ENCODE peak calls at places on chromosome 13, in seven cellular contexts. C is GM23248, E is cardiac muscle cell, U is Caco-2, H is vagina, Q is IMR-90, B is uterus. D is an unnamed sample. For H3K9me3 and H3K4me1, the result is how much of the 10 kb centered on the place peaks cover.

GRCh38 chr13:107233541-107233940 is 665.6 kb upstream of the ARGLU1 start:
- DNase-seq in H (no peak), C (no peak), Q (no peak), U (no peak), E (no peak), B (no peak), D (no peak)

GRCh38 chr13:94303644-94304174 is 175.8 kb downstream of the DCT start:
- DNase-seq in B (no peak), Q (no peak), C (no peak), E (peak), H (no peak), U (no peak), D (no peak)

GRCh38 chr13:106815545-106815944 is 247.6 kb upstream of the ARGLU1 start:
- DNase-seq in Q (no peak), C (no peak), E (no peak), U (no peak), H (no peak), B (no peak), D (no peak)

GRCh38 chr13:23743269-23743668 is 145.9 kb downstream of the MIPEP start:
- DNase-seq in C (no peak), H (no peak), U (peak), Q (no peak), E (no peak), B (no peak), D (no peak)

GRCh38 chr13:93522486-93522885 is 295.9 kb downstream of the GPC6 start:
- DNase-seq in E (no peak), C (peak), H (no peak), U (no peak), Q (peak), B (no peak), D (no peak)

GRCh38 chr13:91153372-91153771 is 194.1 kb upstream of the MIR17HG start:
- DNase-seq in Q (no peak), B (no peak), U (no peak), E (no peak), H (no peak), C (no peak), D (no peak)

GRCh38 chr13:20141238-20142018 is 19.4 kb downstream of the GJA3 start:
- DNase-seq in B (no peak), E (peak), C (no peak), Q (no peak), H (peak), U (peak), D (peak)

GRCh38 chr13:51953347-51953746 is 57.9 kb downstream of the ATP7B start:
- DNase-seq in B (no peak), U (no peak), Q (no peak), C (no peak), E (no peak), H (no peak), D (no peak)

GRCh38 chr13:106530907-106531520 is 4.4 kb downstream of the EFNB2 start:
- DNase-seq in E (no peak), B (no peak), U (no peak), H (no peak), Q (no peak), C (no peak), D (no peak)

GRCh38 chr13:111907341-111907880 is 159.5 kb upstream of the SOX1 start:
- DNase-seq in E (no peak), U (no peak), C (no peak), H (peak), Q (no peak), B (no peak), D (no peak)

GRCh38 chr13:43122706-43123268 is 99.4 kb downstream of the DNAJC15 start:
- DNase-seq in C (no peak), B (no peak), H (no peak), E (no peak), Q (no peak), U (no peak), D (no peak)

GRCh38 chr13:27257648-27258253 is 6.4 kb downstream of the RPL21 start:
- DNase-seq in U (no peak), E (no peak), B (no peak), C (no peak), H (peak), Q (no peak), D (no peak)

GRCh38 chr13:90455861-90456260 is 891.6 kb upstream of the MIR17HG start:
- DNase-seq in H (no peak), Q (no peak), C (no peak), U (no peak), E (no peak), B (no peak), D (no peak)

GRCh38 chr13:100044936-100045335 is 44.0 kb upstream of the PCCA start:
- DNase-seq in Q (no peak), C (no peak), E (no peak), B (no peak), U (no peak), H (no peak), D (no peak)

GRCh38 chr13:23688336-23688735 is 118.1 kb downstream of the TNFRSF19 start:
- DNase-seq in Q (peak), B (no peak), E (no peak), H (no peak), U (no peak), C (no peak), D (no peak)

GRCh38 chr13:89279374-89279773 is 1608.2 kb downstream of the SLITRK5 start:
- DNase-seq in B (no peak), H (no peak), U (no peak), C (no peak), Q (no peak), E (peak), D (no peak)

GRCh38 chr13:40315416-40316064 is 350.9 kb downstream of the FOXO1 start:
- DNase-seq in C (no peak), H (no peak), U (no peak), Q (no peak), B (peak), E (no peak), D (peak)

GRCh38 chr13:110294146-110294545 is 12.8 kb downstream of the COL4A1 start:
- DNase-seq in U (no peak), B (no peak), Q (no peak), E (no peak), C (peak), H (no peak), D (no peak)

GRCh38 chr13:95298971-95299627 is 2.2 kb downstream of the ABCC4 start:
- DNase-seq in Q (peak), C (peak), H (no peak), B (no peak), U (peak), E (no peak), D (no peak)

GRCh38 chr13:45178349-45179142 is 22.3 kb downstream of the KCTD4 start:
- DNase-seq in H (no peak), E (no peak), Q (peak), U (no peak), C (peak), B (no peak), D (no peak)

GRCh38 chr13:97460853-97461252 is 26.9 kb downstream of the RAP2A start:
- DNase-seq in B (no peak), U (no peak), Q (no peak), C (no peak), E (no peak), H (no peak), D (no peak)

GRCh38 chr13:79658333-79658975 is 177.5 kb downstream of the NDFIP2 start:
- DNase-seq in Q (no peak), B (no peak), H (no peak), E (peak), C (no peak), U (no peak), D (no peak)

GRCh38 chr13:105202384-105202783 is 1333.1 kb downstream of the EFNB2 start:
- DNase-seq in Q (peak), E (peak), B (no peak), U (no peak), C (no peak), H (no peak), D (no peak)

GRCh38 chr13:100434010-100434763 is 154.4 kb downstream of the GGACT start:
- DNase-seq in E (no peak), C (peak), H (no peak), B (no peak), Q (peak), U (no peak), D (no peak)

GRCh38 chr13:111572956-111573355 is 252.5 kb downstream of the TEX29 start:
- DNase-seq in E (no peak), B (no peak), U (no peak), Q (no peak), H (no peak), C (no peak), D (no peak)

GRCh38 chr13:102508411-102508810 is 88.4 kb upstream of the TPP2 start:
- DNase-seq in E (no peak), C (no peak), H (no peak), Q (no peak), U (no peak), B (no peak), D (no peak)

GRCh38 chr13:20461481-20461859 is 64.2 kb downstream of the CRYL1 start:
- DNase-seq in Q (peak), U (no peak), H (peak), E (no peak), C (peak), B (no peak), D (no peak)

GRCh38 chr13:43196171-43196611 is 172.8 kb downstream of the DNAJC15 start:
- DNase-seq in H (no peak), B (peak), E (peak), C (peak), U (no peak), Q (peak), D (peak)

GRCh38 chr13:36000028-36000427 is 131.2 kb downstream of the DCLK1 start:
- DNase-seq in Q (no peak), H (no peak), E (no peak), B (no peak), C (no peak), U (no peak), D (no peak)

GRCh38 chr13:25095862-25096453 is at the start of gene PABPC3:
- DNase-seq in C (no peak), E (no peak), H (no peak), B (no peak), Q (no peak), U (no peak), D (no peak)

GRCh38 chr13:109494955-109495354 is 291.4 kb downstream of the IRS2 start:
- DNase-seq in Q (peak), C (peak), H (no peak), E (no peak), U (no peak), B (no peak), D (no peak)

GRCh38 chr13:29000802-29001201 is 180.7 kb downstream of the MTUS2 start:
- DNase-seq in E (no peak), C (no peak), H (no peak), Q (no peak), U (no peak), B (no peak), D (no peak)

GRCh38 chr13:52158629-52159158 is 703 bp downstream of the NEK3 start:
- DNase-seq in C (peak), E (no peak), Q (peak), H (no peak), B (peak), U (no peak), D (peak)

GRCh38 chr13:110455941-110456340 is 105.6 kb downstream of the RAB20 start:
- DNase-seq in Q (peak), E (peak), C (peak), U (peak), H (no peak), B (peak), D (peak)

DNA sequence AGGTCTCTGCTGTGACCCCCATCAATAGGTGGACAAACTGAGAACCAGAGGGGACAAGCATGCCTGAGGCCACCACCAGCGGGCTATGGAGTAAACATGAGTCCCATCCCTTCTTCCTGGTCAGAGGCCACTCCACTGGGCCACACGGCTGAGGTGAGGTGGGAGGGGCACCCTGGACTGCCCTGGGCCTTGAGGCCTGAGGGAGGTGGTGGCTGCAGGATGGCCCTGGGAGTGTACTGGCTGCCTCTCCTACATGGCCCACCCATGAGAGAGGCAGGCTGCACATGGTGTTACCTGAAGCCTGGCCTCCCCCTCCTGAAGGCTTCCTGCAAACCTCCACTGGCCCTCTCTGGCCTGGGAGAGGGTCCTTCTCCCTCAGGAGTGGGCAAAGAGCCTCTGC is 222.4 kb downstream of the TUBA3C start:
- DNase-seq in H (no peak), C (no peak), Q (no peak), E (no peak), B (no peak), U (no peak), D (no peak)
- H3K9me3 ChIP-seq in H (under half), C (under half), Q (half or more), E (under half), B (under half), U (under half), D (under half)

DNA sequence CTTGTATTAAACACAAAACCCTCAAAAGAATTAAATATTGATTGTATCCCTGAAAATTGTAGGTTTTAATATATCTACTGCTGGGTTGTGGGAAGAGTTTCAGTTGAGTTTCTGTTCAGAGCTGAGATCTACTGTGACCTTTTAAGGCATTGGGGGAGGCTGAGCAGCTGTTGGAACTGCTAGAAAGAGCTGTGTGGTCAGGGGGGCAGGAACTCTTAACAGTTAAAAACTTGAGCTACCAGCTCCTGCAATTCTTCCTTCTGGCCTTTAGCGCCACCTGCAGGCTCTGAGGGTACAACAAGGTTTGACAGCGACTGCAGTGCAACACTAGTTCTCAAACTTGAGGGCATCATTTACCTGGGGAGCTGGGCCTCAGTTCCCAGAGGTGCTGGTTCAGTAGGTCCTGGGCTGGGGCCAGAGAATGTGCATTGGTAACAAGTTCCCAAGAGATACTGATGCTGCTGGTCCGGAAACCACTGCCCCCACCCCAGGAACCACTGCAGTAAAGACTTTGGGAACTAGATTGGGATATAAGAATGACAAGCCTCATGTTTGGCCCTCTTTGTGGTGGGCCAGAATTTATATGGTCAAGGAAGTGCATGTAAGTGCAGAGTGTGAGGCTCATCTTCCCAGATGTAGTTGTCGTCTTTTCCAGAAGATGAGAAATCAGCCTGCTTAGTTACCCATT is 2.5 kb downstream of the RNASEH2B start:
- DNase-seq in Q (peak), H (no peak), B (peak), C (peak), E (peak), U (peak), D (peak)
- H3K4me1 ChIP-seq in Q (under half), H (under half), B (under half), C (under half), E (under half), U (under half), D (under half)

DNA sequence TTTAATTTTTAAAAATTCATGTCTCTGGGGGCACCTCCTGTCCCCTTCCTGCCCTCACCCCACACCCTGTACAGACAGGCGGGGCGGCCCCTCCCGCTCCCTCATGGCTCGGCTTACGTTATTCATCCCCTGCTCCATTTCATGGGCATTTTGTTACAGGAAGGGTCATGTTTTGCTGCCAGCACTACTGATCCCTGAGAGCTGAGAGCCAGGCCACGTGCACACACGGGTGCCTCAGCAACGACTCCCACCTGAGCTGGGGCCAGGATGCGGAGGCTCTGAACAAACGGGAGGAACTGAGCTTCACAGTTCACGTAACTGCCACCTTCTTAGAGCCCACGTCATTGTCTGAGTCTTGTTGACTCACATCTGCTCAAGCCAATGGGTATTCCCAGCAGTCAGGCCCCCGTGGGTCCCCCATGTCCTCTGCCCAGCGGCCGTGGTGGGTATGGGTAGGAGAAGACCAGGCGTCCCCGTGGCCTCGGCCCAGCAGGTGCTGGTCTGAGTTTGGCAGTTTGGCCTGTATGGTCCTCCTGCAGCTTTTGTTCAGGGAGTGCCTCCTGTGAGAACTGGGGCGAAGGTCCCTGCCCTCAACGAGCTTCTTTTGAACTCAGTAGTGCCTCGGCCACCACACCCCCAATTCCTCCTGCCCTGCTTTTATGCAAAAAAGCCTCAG is 16.4 kb upstream of the TMEM255B start:
- DNase-seq in Q (no peak), B (no peak), E (no peak), C (no peak), H (no peak), U (no peak), D (no peak)
- H3K9me3 ChIP-seq in Q (under half), B (under half), E (under half), C (under half), H (under half), U (under half), D (under half)

DNA sequence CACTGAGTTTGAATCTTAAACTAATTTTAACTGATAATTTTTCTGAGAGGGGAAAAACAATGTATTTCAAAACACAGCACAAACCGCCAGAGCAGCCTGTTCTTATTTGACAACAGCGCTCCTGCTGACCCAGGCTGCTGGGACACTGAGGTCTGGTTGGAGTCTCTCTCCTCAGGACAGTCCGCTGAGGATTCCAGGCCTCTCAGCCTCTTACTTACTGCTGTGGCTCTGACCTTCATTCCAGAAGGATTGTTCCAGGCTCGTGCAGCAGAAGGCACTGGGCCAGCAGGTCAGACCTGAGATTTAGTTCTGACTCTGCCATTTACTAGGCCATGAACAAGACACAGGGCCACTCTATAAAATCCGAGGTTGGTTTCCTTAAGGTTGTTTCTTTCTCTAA is 393.6 kb downstream of the TDRD3 start:
- DNase-seq in H (no peak), C (no peak), U (no peak), E (no peak), Q (no peak), B (peak), D (peak)
- H3K4me1 ChIP-seq in H (under half), C (under half), U (under half), E (under half), Q (under half), B (under half), D (under half)

DNA sequence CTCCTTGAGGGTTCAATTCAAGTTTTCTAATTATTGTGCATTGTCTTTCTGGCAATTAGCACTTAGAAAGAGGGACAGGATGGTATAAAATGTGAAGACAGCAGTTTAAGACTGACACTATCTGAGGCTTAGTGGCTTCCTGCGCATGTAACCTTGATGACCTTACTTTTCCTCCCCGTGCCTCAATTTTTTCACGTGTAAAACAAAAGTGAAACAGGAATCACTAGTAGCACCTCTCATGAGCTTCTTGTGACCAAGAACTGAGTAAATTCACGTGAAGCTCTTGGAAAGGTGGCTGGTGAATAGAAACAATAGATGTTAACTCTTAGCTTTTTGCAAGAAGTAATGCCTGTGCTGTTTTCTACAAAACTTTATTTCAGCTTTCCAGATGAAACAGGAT is 233.9 kb downstream of the LMO7 start:
- DNase-seq in C (no peak), B (no peak), U (no peak), E (no peak), H (no peak), Q (no peak), D (no peak)
- H3K9me3 ChIP-seq in C (under half), B (under half), U (under half), E (under half), H (under half), Q (under half), D (under half)

GRCh38 chr13:80663788-80664187 is 322.9 kb upstream of the SPRY2 start:
- DNase-seq in Q (no peak), H (no peak), E (no peak), C (no peak), U (no peak), B (no peak), D (no peak)
- H3K4me1 ChIP-seq in Q (under half), H (under half), E (under half), C (under half), U (under half), B (under half), D (under half)

GRCh38 chr13:54574791-54575190 is 1546.2 kb downstream of the OLFM4 start:
- DNase-seq in C (no peak), B (no peak), U (no peak), E (no peak), Q (no peak), H (no peak), D (no peak)

DNA sequence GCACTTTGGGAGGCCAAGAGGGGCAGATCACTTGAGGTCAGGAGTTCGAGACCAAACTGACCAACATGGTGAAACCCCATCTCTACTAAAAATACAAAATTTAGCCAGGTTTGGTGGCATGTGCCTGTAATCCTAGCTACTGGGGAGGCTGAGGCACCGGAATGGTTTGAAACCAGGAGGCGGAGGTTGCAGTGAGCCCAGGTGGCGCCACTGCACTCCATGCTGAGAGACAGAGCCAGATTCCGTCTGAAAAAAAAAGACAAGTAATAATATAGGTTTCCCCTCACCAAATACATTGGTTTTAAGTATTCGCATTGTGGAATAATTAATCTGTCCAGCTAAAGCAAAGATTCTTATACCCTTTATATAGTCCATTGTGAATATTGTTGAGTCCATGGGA is 1544.6 kb downstream of the OLFM4 start:
- DNase-seq in C (no peak), H (no peak), U (no peak), E (no peak), B (no peak), Q (no peak), D (no peak)
- H3K9me3 ChIP-seq in C (under half), H (under half), U (under half), E (under half), B (under half), Q (under half), D (under half)

D was measured in right cardiac atrium.